ENCODE peak calls at places on chromosomes 16 and 17, in ten cellular contexts. A is HCT116; F is HuH-7.5; J is germinal center; Z is ELF-1; T is posterior vena cava; K is NCI-H1930; R is left ventricle myocardium inferior; O is activated CD8-positive, alpha-beta T cell treated with anti-CD3 and anti-CD28 coated beads, Interleukin-2, amount 10 ng/mL, durations not matched to agents 7 days and 5 days; Q is ACHN. G is an unnamed sample.

GRCh38 chr16:13957197-13958078 is 37.5 kb downstream of the ERCC4 start:
- DNase-seq in A (peak; percentile 86), F (no peak), J (no peak), Z (peak; percentile 89), T (peak; percentile 89), K (no peak), R (peak; percentile 41), O (no peak), Q (peak; percentile 91), G (no peak)

GRCh38 chr17:31313982-31314787 is at the start of gene EVI2B:
- DNase-seq in A (no peak), F (no peak), J (peak; percentile 13), Z (no peak), T (no peak), K (no peak), R (no peak), O (no peak), Q (no peak), G (no peak)

GRCh38 chr17:58082341-58082869 is 814 bp upstream of the DYNLL2 start:
- DNase-seq in A (no peak), F (no peak), J (no peak), Z (no peak), T (no peak), K (no peak), R (no peak), O (no peak), Q (no peak), G (no peak)

GRCh38 chr17:37888881-37889280 is 35.3 kb upstream of the TBC1D3K start:
- DNase-seq in A (no peak), F (no peak), J (no peak), Z (no peak), T (no peak), K (no peak), R (no peak), O (no peak), Q (no peak), G (no peak)

GRCh38 chr17:61517265-61517664 is 65.0 kb downstream of the TBX4 start:
- DNase-seq in A (no peak), F (no peak), J (no peak), Z (no peak), T (no peak), K (no peak), R (no peak), O (no peak), Q (no peak), G (no peak)

GRCh38 chr17:30363715-30364202 is 15.0 kb upstream of the CPD start:
- DNase-seq in A (no peak), F (no peak), J (peak; percentile 54), Z (no peak), T (no peak), K (no peak), R (no peak), O (peak; percentile 87), Q (peak; percentile 55), G (no peak)

GRCh38 chr17:73285603-73285908 is 23.9 kb upstream of the CPSF4L start:
- DNase-seq in A (no peak), F (no peak), J (no peak), Z (no peak), T (no peak), K (no peak), R (no peak), O (no peak), Q (no peak), G (no peak)

GRCh38 chr16:77290451-77291110 is 91.4 kb downstream of the SYCE1L start:
- DNase-seq in A (no peak), F (no peak), J (no peak), Z (no peak), T (no peak), K (no peak), R (no peak), O (no peak), Q (peak; percentile 33), G (no peak)

GRCh38 chr16:3180445-3180878 is 7.5 kb upstream of the OR1F1 start:
- DNase-seq in A (no peak), F (no peak), J (no peak), Z (peak; percentile 52), T (no peak), K (no peak), R (no peak), O (no peak), Q (no peak), G (no peak)

GRCh38 chr17:45867171-45867570 is 22.5 kb downstream of the SPPL2C start:
- DNase-seq in A (no peak), F (no peak), J (no peak), Z (no peak), T (no peak), K (no peak), R (no peak), O (no peak), Q (no peak), G (peak; percentile 29)